ENCODE peak calls at places on chromosomes 2 and 18, in four cellular contexts. E is nephron progenitor cell; C is stimulated activated naive CD4-positive, alpha-beta T cell; Q is BJ. G is an unnamed sample.

GRCh38 chr18:67513285-67513684 is 3.2 kb downstream of the DSEL start:
- DNase-seq in E (no peak), C (no peak), Q (no peak), G (peak; percentile 50)

GRCh38 chr2:109457366-109457765 is 156.4 kb downstream of the SEPTIN10 start:
- DNase-seq in E (peak; percentile 35), C (no peak), Q (no peak), G (peak; percentile 69)

GRCh38 chr2:199716807-199717586 is 134.0 kb downstream of the FTCDNL1 start:
- DNase-seq in E (peak; percentile 16), C (no peak), Q (no peak), G (peak; percentile 71)

GRCh38 chr2:117942958-117943672 is 70.8 kb downstream of the CCDC93 start:
- DNase-seq in E (no peak), C (no peak), Q (peak; percentile 77), G (no peak)

GRCh38 chr2:81260320-81260719 is 955.8 kb upstream of the LRRTM1 start:
- DNase-seq in E (no peak), C (no peak), Q (no peak), G (peak; percentile 24)

GRCh38 chr2:76953733-76954347 is 568.3 kb downstream of the LRRTM4 start:
- DNase-seq in E (peak; percentile 49), C (no peak), Q (no peak), G (peak; percentile 48)

GRCh38 chr2:154240921-154241379 is 369.2 kb downstream of the GALNT13 start:
- DNase-seq in E (no peak), C (no peak), Q (no peak), G (no peak)

GRCh38 chr2:150544731-150545130 is 57.3 kb upstream of the RND3 start:
- DNase-seq in E (no peak), C (no peak), Q (no peak), G (no peak)

GRCh38 chr2:190911813-190912212 is 31.2 kb downstream of the GLS start:
- DNase-seq in E (no peak), C (no peak), Q (no peak), G (peak; percentile 43)

GRCh38 chr2:239163306-239164070 is 237.3 kb downstream of the HDAC4 start:
- DNase-seq in E (no peak), C (no peak), Q (no peak), G (no peak)

GRCh38 chr2:138110453-138111083 is 146.3 kb downstream of the HNMT start:
- DNase-seq in E (no peak), C (no peak), Q (no peak), G (no peak)

GRCh38 chr18:61535401-61535800 is 202.2 kb downstream of the CDH20 start:
- DNase-seq in E (no peak), C (no peak), Q (no peak), G (peak; percentile 57)

GRCh38 chr2:158507679-158508078 is 50.9 kb downstream of the PKP4 start:
- DNase-seq in E (no peak), C (no peak), Q (no peak), G (no peak)

GRCh38 chr2:168186452-168186851 is 60.9 kb downstream of the STK39 start:
- DNase-seq in E (no peak), C (no peak), Q (no peak), G (no peak)

GRCh38 chr18:57223160-57223870 is 76.4 kb downstream of the BOD1L2 start:
- DNase-seq in E (no peak), C (no peak), Q (no peak), G (peak; percentile 40)

GRCh38 chr18:62944454-62944853 is 229.1 kb downstream of the PHLPP1 start:
- DNase-seq in E (no peak), C (no peak), Q (no peak), G (no peak)

GRCh38 chr2:85886585-85886984 is 2.2 kb downstream of the ST3GAL5 start:
- DNase-seq in E (peak; percentile 43), C (peak; percentile 3), Q (peak; percentile 95), G (peak; percentile 93)

GRCh38 chr2:165240927-165241326 is 1.7 kb downstream of the SCN2A start:
- DNase-seq in E (no peak), C (no peak), Q (no peak), G (no peak)

GRCh38 chr2:190947139-190947538 is 66.5 kb downstream of the GLS start:
- DNase-seq in E (no peak), C (no peak), Q (no peak), G (no peak)